ENCODE peak calls at places on chromosomes 16 and 17, in five cellular contexts. One of them, this sample, is unnamed.

GRCh38 chr17:62765351-62765750 is 42.8 kb downstream of the MARCHF10 start:
- DNase-seq in IMR-90: no peak
- DNase-seq in breast epithelium: no peak
- DNase-seq in ascending aorta: no peak
- DNase-seq in astrocyte of the spinal cord: no peak
- DNase-seq in this sample: no peak

GRCh38 chr17:76122411-76123126 is 18.5 kb downstream of the FOXJ1 start:
- DNase-seq in IMR-90: no peak
- DNase-seq in breast epithelium: no peak
- DNase-seq in ascending aorta: no peak
- DNase-seq in astrocyte of the spinal cord: no peak
- DNase-seq in this sample: no peak

GRCh38 chr16:89922884-89923639 is at the start of gene TUBB3:
- DNase-seq in IMR-90: peak
- DNase-seq in breast epithelium: no peak
- DNase-seq in ascending aorta: no peak
- DNase-seq in astrocyte of the spinal cord: peak
- DNase-seq in this sample: no peak

GRCh38 chr16:9311303-9311954 is 220.0 kb downstream of the HAPSTR1 start:
- DNase-seq in IMR-90: no peak
- DNase-seq in breast epithelium: no peak
- DNase-seq in ascending aorta: no peak
- DNase-seq in astrocyte of the spinal cord: no peak
- DNase-seq in this sample: no peak

GRCh38 chr17:72151565-72152391 is 31.0 kb downstream of the SOX9 start:
- DNase-seq in IMR-90: peak
- DNase-seq in breast epithelium: peak
- DNase-seq in ascending aorta: no peak
- DNase-seq in astrocyte of the spinal cord: peak
- DNase-seq in this sample: peak

GRCh38 chr17:14616508-14616907 is 315.6 kb downstream of the HS3ST3B1 start:
- DNase-seq in IMR-90: no peak
- DNase-seq in breast epithelium: no peak
- DNase-seq in ascending aorta: no peak
- DNase-seq in astrocyte of the spinal cord: no peak
- DNase-seq in this sample: no peak

GRCh38 chr16:53056528-53056881 is 1.7 kb downstream of the CHD9 start:
- DNase-seq in IMR-90: peak
- DNase-seq in breast epithelium: no peak
- DNase-seq in ascending aorta: no peak
- DNase-seq in astrocyte of the spinal cord: peak
- DNase-seq in this sample: no peak

GRCh38 chr17:13086142-13086769 is 68.4 kb upstream of the ELAC2 start:
- DNase-seq in IMR-90: no peak
- DNase-seq in breast epithelium: no peak
- DNase-seq in ascending aorta: peak
- DNase-seq in astrocyte of the spinal cord: no peak
- DNase-seq in this sample: no peak

GRCh38 chr17:33369149-33369548 is 76.1 kb upstream of the ASIC2 start:
- DNase-seq in IMR-90: no peak
- DNase-seq in breast epithelium: no peak
- DNase-seq in ascending aorta: no peak
- DNase-seq in astrocyte of the spinal cord: no peak
- DNase-seq in this sample: no peak

GRCh38 chr17:72461757-72462156 is 340.9 kb downstream of the SOX9 start:
- DNase-seq in IMR-90: no peak
- DNase-seq in breast epithelium: no peak
- DNase-seq in ascending aorta: no peak
- DNase-seq in astrocyte of the spinal cord: no peak
- DNase-seq in this sample: no peak

GRCh38 chr16:74771656-74772315 is 2.8 kb downstream of the FA2H start:
- DNase-seq in IMR-90: no peak
- DNase-seq in breast epithelium: no peak
- DNase-seq in ascending aorta: no peak
- DNase-seq in astrocyte of the spinal cord: no peak
- DNase-seq in this sample: no peak

GRCh38 chr17:1107777-1108559 is 71.8 kb downstream of the ABR start:
- DNase-seq in IMR-90: no peak
- DNase-seq in breast epithelium: no peak
- DNase-seq in ascending aorta: peak
- DNase-seq in astrocyte of the spinal cord: no peak
- DNase-seq in this sample: no peak

GRCh38 chr16:89257281-89257731 is 39.8 kb downstream of the ZNF778 start:
- DNase-seq in IMR-90: no peak
- DNase-seq in breast epithelium: no peak
- DNase-seq in ascending aorta: no peak
- DNase-seq in astrocyte of the spinal cord: no peak
- DNase-seq in this sample: no peak

GRCh38 chr16:12474794-12475410 is 328.8 kb downstream of the CPPED1 start:
- DNase-seq in IMR-90: no peak
- DNase-seq in breast epithelium: no peak
- DNase-seq in ascending aorta: no peak
- DNase-seq in astrocyte of the spinal cord: no peak
- DNase-seq in this sample: no peak

GRCh38 chr17:58679263-58680037 is 12.4 kb downstream of the TEX14 start:
- DNase-seq in IMR-90: peak
- DNase-seq in breast epithelium: no peak
- DNase-seq in ascending aorta: no peak
- DNase-seq in astrocyte of the spinal cord: peak
- DNase-seq in this sample: no peak

GRCh38 chr17:80187493-80187892 is 17.7 kb downstream of the CARD14 start:
- DNase-seq in IMR-90: no peak
- DNase-seq in breast epithelium: peak
- DNase-seq in ascending aorta: no peak
- DNase-seq in astrocyte of the spinal cord: no peak
- DNase-seq in this sample: no peak

GRCh38 chr16:24858219-24859041 is 12.7 kb downstream of the SLC5A11 start:
- DNase-seq in IMR-90: peak
- DNase-seq in breast epithelium: no peak
- DNase-seq in ascending aorta: no peak
- DNase-seq in astrocyte of the spinal cord: peak
- DNase-seq in this sample: no peak

GRCh38 chr17:77146882-77147281 is 6.1 kb downstream of the SEC14L1 start:
- DNase-seq in IMR-90: no peak
- DNase-seq in breast epithelium: no peak
- DNase-seq in ascending aorta: no peak
- DNase-seq in astrocyte of the spinal cord: no peak
- DNase-seq in this sample: no peak

GRCh38 chr16:11152205-11152604 is 103.8 kb downstream of the SOCS1 start:
- DNase-seq in IMR-90: no peak
- DNase-seq in breast epithelium: no peak
- DNase-seq in ascending aorta: no peak
- DNase-seq in astrocyte of the spinal cord: no peak
- DNase-seq in this sample: no peak

GRCh38 chr17:41492771-41493170 is 3.1 kb upstream of the KRT36 start:
- DNase-seq in IMR-90: peak
- DNase-seq in breast epithelium: no peak
- DNase-seq in ascending aorta: no peak
- DNase-seq in astrocyte of the spinal cord: peak
- DNase-seq in this sample: peak

GRCh38 chr16:79372504-79373184 is 227.9 kb downstream of the MAF start:
- DNase-seq in IMR-90: no peak
- DNase-seq in breast epithelium: no peak
- DNase-seq in ascending aorta: no peak
- DNase-seq in astrocyte of the spinal cord: peak
- DNase-seq in this sample: peak

GRCh38 chr16:86229866-86230656 is 280.3 kb upstream of the FOXF1 start:
- DNase-seq in IMR-90: no peak
- DNase-seq in breast epithelium: no peak
- DNase-seq in ascending aorta: peak
- DNase-seq in astrocyte of the spinal cord: no peak
- DNase-seq in this sample: no peak

GRCh38 chr17:60506312-60506711 is 19.7 kb downstream of the APPBP2 start:
- DNase-seq in IMR-90: peak
- DNase-seq in breast epithelium: no peak
- DNase-seq in ascending aorta: no peak
- DNase-seq in astrocyte of the spinal cord: peak
- DNase-seq in this sample: peak

GRCh38 chr17:21375757-21376584 is at the start of gene KCNJ12:
- DNase-seq in IMR-90: no peak
- DNase-seq in breast epithelium: no peak
- DNase-seq in ascending aorta: no peak
- DNase-seq in astrocyte of the spinal cord: peak
- DNase-seq in this sample: no peak

GRCh38 chr16:3646348-3646920 is 8.1 kb upstream of the DNASE1 start:
- DNase-seq in IMR-90: peak
- DNase-seq in breast epithelium: peak
- DNase-seq in ascending aorta: peak
- DNase-seq in astrocyte of the spinal cord: peak
- DNase-seq in this sample: no peak

GRCh38 chr17:67218385-67218950 is 26.5 kb downstream of the HELZ start:
- DNase-seq in IMR-90: peak
- DNase-seq in breast epithelium: no peak
- DNase-seq in ascending aorta: no peak
- DNase-seq in astrocyte of the spinal cord: peak
- DNase-seq in this sample: no peak

GRCh38 chr16:3149630-3150345 is 15.0 kb downstream of the ZNF213 start:
- DNase-seq in IMR-90: peak
- DNase-seq in breast epithelium: peak
- DNase-seq in ascending aorta: peak
- DNase-seq in astrocyte of the spinal cord: peak
- DNase-seq in this sample: no peak

GRCh38 chr17:75909812-75910274 is 5.2 kb upstream of the MRPL38 start:
- DNase-seq in IMR-90: peak
- DNase-seq in breast epithelium: peak
- DNase-seq in ascending aorta: no peak
- DNase-seq in astrocyte of the spinal cord: peak
- DNase-seq in this sample: no peak

GRCh38 chr16:9275386-9275785 is 183.9 kb downstream of the HAPSTR1 start:
- DNase-seq in IMR-90: no peak
- DNase-seq in breast epithelium: no peak
- DNase-seq in ascending aorta: no peak
- DNase-seq in astrocyte of the spinal cord: no peak
- DNase-seq in this sample: no peak

GRCh38 chr17:66549731-66550207 is 247.4 kb downstream of the PRKCA start:
- DNase-seq in IMR-90: peak
- DNase-seq in breast epithelium: no peak
- DNase-seq in ascending aorta: no peak
- DNase-seq in astrocyte of the spinal cord: peak
- DNase-seq in this sample: peak

GRCh38 chr17:78113804-78114785 is 14.5 kb downstream of the TMC6 start:
- DNase-seq in IMR-90: no peak
- DNase-seq in breast epithelium: no peak
- DNase-seq in ascending aorta: no peak
- DNase-seq in astrocyte of the spinal cord: no peak
- DNase-seq in this sample: no peak

GRCh38 chr17:73387746-73388577 is 76.2 kb upstream of the CDC42EP4 start:
- DNase-seq in IMR-90: no peak
- DNase-seq in breast epithelium: no peak
- DNase-seq in ascending aorta: no peak
- DNase-seq in astrocyte of the spinal cord: peak
- DNase-seq in this sample: no peak

GRCh38 chr16:35187665-35188225 is 1728.3 kb downstream of the TP53TG3F start:
- DNase-seq in IMR-90: no peak
- DNase-seq in breast epithelium: no peak
- DNase-seq in ascending aorta: no peak
- DNase-seq in astrocyte of the spinal cord: no peak
- DNase-seq in this sample: no peak

GRCh38 chr16:2858245-2859025 is 465 bp upstream of the PRSS22 start:
- DNase-seq in IMR-90: no peak
- DNase-seq in breast epithelium: peak
- DNase-seq in ascending aorta: no peak
- DNase-seq in astrocyte of the spinal cord: no peak
- DNase-seq in this sample: no peak

DNA sequence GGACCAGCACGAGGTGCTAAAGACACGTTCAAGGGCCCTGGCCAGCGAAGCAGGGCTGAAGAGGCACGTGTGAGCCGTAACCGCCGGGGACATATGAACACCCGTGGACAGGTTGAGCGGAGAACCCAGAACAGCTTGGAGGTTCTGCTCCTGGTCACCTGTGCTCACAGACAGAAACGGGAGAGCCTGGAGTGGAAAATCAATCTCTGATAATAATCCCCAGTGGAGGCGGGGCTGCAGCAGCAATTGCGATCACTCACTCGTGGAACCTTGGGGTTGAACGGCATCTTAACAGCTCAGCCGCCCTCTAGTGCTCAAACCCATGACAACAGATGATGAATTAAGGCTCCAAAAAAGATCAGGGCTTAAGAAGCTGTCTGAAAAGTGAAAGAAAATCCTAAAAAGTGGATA is 25.6 kb downstream of the WIPI1 start:
- DNase-seq in IMR-90: peak
- DNase-seq in breast epithelium: no peak
- DNase-seq in ascending aorta: no peak
- DNase-seq in astrocyte of the spinal cord: peak
- DNase-seq in this sample: no peak
- TF ChIP-seq CTCF in IMR-90: peak
- TF ChIP-seq CTCF in breast epithelium: no peak
- TF ChIP-seq CTCF in ascending aorta: no peak
- TF ChIP-seq CTCF in astrocyte of the spinal cord: peak
- TF ChIP-seq CTCF in this sample: peak

DNA sequence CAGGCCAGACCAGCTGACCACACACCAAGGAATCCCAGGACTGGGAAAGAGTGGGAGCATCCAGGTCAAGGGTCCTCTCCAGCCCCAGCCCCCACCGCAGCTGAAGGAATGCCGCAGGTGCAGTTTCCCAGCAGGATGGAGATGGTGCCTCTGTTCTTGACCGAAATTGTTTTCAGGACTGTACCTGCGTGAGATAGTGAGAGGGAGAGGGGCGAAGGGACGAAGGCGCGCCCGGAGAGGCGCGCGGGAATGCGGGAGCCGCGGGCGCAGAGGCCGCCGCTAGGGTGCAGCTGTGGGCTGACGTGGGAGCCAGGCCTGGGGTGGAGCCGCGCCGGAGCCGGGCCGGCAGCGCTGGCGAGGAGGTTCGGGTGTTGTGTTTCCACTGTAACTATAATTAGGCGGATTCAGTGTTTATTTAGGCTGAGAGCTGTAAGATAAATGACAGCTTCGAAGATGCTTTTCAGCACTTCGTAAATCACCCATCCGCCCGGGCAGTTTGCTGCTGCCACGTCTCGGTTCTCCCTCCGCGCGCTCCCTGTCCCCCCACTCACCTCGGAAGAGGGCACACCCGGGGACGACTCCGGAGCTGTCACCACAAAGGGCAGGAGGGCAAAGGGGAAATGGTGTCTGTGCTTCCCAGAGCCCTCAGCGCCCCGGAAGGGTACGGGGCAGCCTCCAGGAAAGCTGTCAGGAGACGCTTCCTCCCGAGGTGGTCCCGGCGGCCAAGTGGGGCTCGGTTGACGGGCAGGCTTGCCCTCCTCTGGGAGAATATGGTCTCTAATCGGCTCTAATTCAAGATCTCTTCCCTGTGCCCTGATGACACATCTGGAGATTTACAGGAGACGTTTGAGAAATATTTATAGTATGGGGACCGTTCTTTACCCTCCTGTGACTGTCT is 38.2 kb downstream of the HOXB1 start:
- DNase-seq in IMR-90: peak
- DNase-seq in breast epithelium: peak
- DNase-seq in ascending aorta: peak
- DNase-seq in astrocyte of the spinal cord: peak
- DNase-seq in this sample: no peak
- H3K4me3 ChIP-seq in IMR-90: peak
- H3K4me3 ChIP-seq in breast epithelium: peak
- H3K4me3 ChIP-seq in ascending aorta: peak
- H3K4me3 ChIP-seq in astrocyte of the spinal cord: no peak
- H3K4me3 ChIP-seq in this sample: peak

GRCh38 chr16:68592466-68593337 is 52.4 kb upstream of the CDH3 start:
- DNase-seq in IMR-90: no peak
- DNase-seq in breast epithelium: no peak
- DNase-seq in ascending aorta: no peak
- DNase-seq in astrocyte of the spinal cord: no peak
- DNase-seq in this sample: no peak
- TF ChIP-seq CTCF in IMR-90: peak
- TF ChIP-seq CTCF in breast epithelium: no peak
- TF ChIP-seq CTCF in ascending aorta: no peak
- TF ChIP-seq CTCF in astrocyte of the spinal cord: peak
- TF ChIP-seq CTCF in this sample: peak

GRCh38 chr17:61624951-61625350 is 33.9 kb upstream of the NACA2 start:
- DNase-seq in IMR-90: no peak
- DNase-seq in breast epithelium: no peak
- DNase-seq in ascending aorta: no peak
- DNase-seq in astrocyte of the spinal cord: no peak
- DNase-seq in this sample: no peak
- H3K4me3 ChIP-seq in IMR-90: no peak
- H3K4me3 ChIP-seq in breast epithelium: no peak
- H3K4me3 ChIP-seq in ascending aorta: no peak
- H3K4me3 ChIP-seq in astrocyte of the spinal cord: no peak
- H3K4me3 ChIP-seq in this sample: no peak